ENCODE peak calls at places on chromosome 21, in eight cellular contexts. E, D, Q, X, K, M, Z and P are unnamed samples.
A peak's percentile ranks its signal among the peaks of the same experiment; 100 is the strongest.

GRCh38 chr21:42307106-42307505 is 8.1 kb downstream of the TFF3 start:
- DNase-seq in M (no peak), D (no peak), E (no peak), Z (no peak), Q (no peak), K (no peak), X (no peak), P (no peak)

GRCh38 chr21:45508607-45509565 is 33.4 kb downstream of the SLC19A1 start:
- DNase-seq in M (no peak), X (no peak), K (no peak), E (no peak), Q (no peak), Z (no peak), D (no peak), P (peak; percentile 24)

GRCh38 chr21:38699048-38699447 is 106.7 kb upstream of the ETS2 start:
- DNase-seq in Z (no peak), X (no peak), D (no peak), E (no peak), K (no peak), M (no peak), Q (peak; percentile 8), P (no peak)

GRCh38 chr21:43340491-43341348 is 86.2 kb downstream of the SIK1 start:
- DNase-seq in X (no peak), M (no peak), D (no peak), E (peak; percentile 58), K (peak; percentile 90), Z (no peak), Q (peak; percentile 74), P (no peak)

GRCh38 chr21:44846485-44847260 is 26.8 kb downstream of the PTTG1IP start:
- DNase-seq in Z (peak; percentile 33), D (no peak), X (peak; percentile 45), M (no peak), E (no peak), K (peak; percentile 56), Q (peak; percentile 64), P (no peak)

GRCh38 chr21:28554660-28555475 is 437.8 kb downstream of the LTN1 start:
- DNase-seq in Q (no peak), E (no peak), Z (no peak), K (peak; percentile 22), X (no peak), D (no peak), M (no peak), P (no peak)

GRCh38 chr21:20527691-20528090 is 470.5 kb upstream of the NCAM2 start:
- DNase-seq in X (no peak), D (no peak), Q (no peak), E (no peak), M (peak; percentile 27), K (no peak), Z (no peak), P (peak; percentile 76)

GRCh38 chr21:34889287-34889536 is 159.9 kb downstream of the RUNX1 start:
- DNase-seq in M (peak; percentile 20), K (peak; percentile 81), Q (peak; percentile 47), D (no peak), Z (peak; percentile 48), E (no peak), X (peak; percentile 60), P (no peak)

GRCh38 chr21:26761174-26761915 is 83.9 kb downstream of the ADAMTS1 start:
- DNase-seq in D (no peak), X (no peak), Q (no peak), M (no peak), K (no peak), E (no peak), Z (no peak), P (no peak)

GRCh38 chr21:42299324-42300044 is 15.7 kb downstream of the TFF3 start:
- DNase-seq in M (no peak), Z (no peak), K (no peak), Q (no peak), E (no peak), X (no peak), D (no peak), P (no peak)

GRCh38 chr21:34702341-34702807 is 33.6 kb downstream of the CLIC6 start:
- DNase-seq in Z (no peak), Q (no peak), E (peak; percentile 25), D (no peak), X (no peak), M (no peak), K (peak; percentile 77), P (no peak)

GRCh38 chr21:18498428-18498827 is 94.8 kb upstream of the TMPRSS15 start:
- DNase-seq in D (no peak), X (no peak), M (no peak), E (no peak), Z (no peak), Q (no peak), K (no peak), P (no peak)

GRCh38 chr21:45964649-45965048 is 16.9 kb upstream of the COL6A1 start:
- DNase-seq in D (no peak), X (no peak), M (no peak), E (no peak), Q (no peak), Z (no peak), K (no peak), P (no peak)

GRCh38 chr21:36486246-36486645 is 6.3 kb upstream of the CLDN14 start:
- DNase-seq in M (no peak), E (no peak), X (no peak), Z (no peak), Q (no peak), K (no peak), D (no peak), P (no peak)

GRCh38 chr21:31795992-31796391 is 64.1 kb upstream of the SCAF4 start:
- DNase-seq in Q (no peak), K (no peak), M (no peak), X (no peak), D (no peak), E (no peak), Z (no peak), P (no peak)

GRCh38 chr21:18245493-18245967 is 897 bp downstream of the CHODL start:
- DNase-seq in D (peak; percentile 5), M (no peak), Z (no peak), K (no peak), E (no peak), Q (no peak), X (no peak), P (peak; percentile 38)

GRCh38 chr21:32411366-32412161 is 942 bp upstream of the EVA1C start:
- DNase-seq in Q (no peak), D (no peak), M (peak; percentile 49), E (no peak), X (peak; percentile 62), Z (peak; percentile 22), K (peak; percentile 92), P (no peak)

GRCh38 chr21:45256021-45256911 is 31.4 kb downstream of the POFUT2 start:
- DNase-seq in D (no peak), M (no peak), X (no peak), Z (no peak), Q (no peak), K (no peak), E (no peak), P (peak; percentile 58)

GRCh38 chr21:45601551-45601950 is 42.0 kb upstream of the PCBP3 start:
- DNase-seq in Z (no peak), K (no peak), Q (no peak), D (no peak), M (no peak), X (no peak), E (no peak), P (no peak)

GRCh38 chr21:14911351-14911750 is 153.4 kb downstream of the NRIP1 start:
- DNase-seq in Z (no peak), D (no peak), K (no peak), X (no peak), E (no peak), Q (no peak), M (no peak), P (no peak)

GRCh38 chr21:42404534-42404933 is 832 bp downstream of the UBASH3A start:
- DNase-seq in E (no peak), M (no peak), X (no peak), D (no peak), K (no peak), Z (no peak), Q (no peak), P (no peak)